ENCODE peak calls at places on chromosomes 13 and 19, in seven cellular contexts. X is IMR-90, K is lower leg skin, O is spleen, W is body of pancreas, S is heart left ventricle, Y is GM12878. F is an unnamed sample.

GRCh38 chr13:57666554-57666953 is 35.0 kb downstream of the PCDH17 start:
- DNase-seq in O (no peak), S (no peak), W (no peak), X (no peak), Y (no peak), K (no peak), F (no peak)

GRCh38 chr19:10516671-10517286 is 468 bp downstream of the S1PR5 start:
- DNase-seq in K (no peak), O (no peak), S (no peak), W (no peak), X (no peak), Y (no peak), F (no peak)

GRCh38 chr13:37127706-37128241 is 22.3 kb upstream of the CSNK1A1L start:
- DNase-seq in Y (no peak), W (peak), X (peak), S (peak), O (no peak), K (no peak), F (no peak)

GRCh38 chr13:110902370-110902769 is 12.5 kb downstream of the ANKRD10 start:
- DNase-seq in W (no peak), K (no peak), Y (no peak), O (no peak), X (peak), S (no peak), F (no peak)

GRCh38 chr19:33301011-33301899 is 1.1 kb downstream of the CEBPA start:
- DNase-seq in Y (no peak), K (no peak), X (no peak), W (peak), S (no peak), O (peak), F (peak)

GRCh38 chr19:33390120-33390907 is 16.8 kb downstream of the CEBPG start:
- DNase-seq in K (no peak), S (peak), X (no peak), W (peak), O (no peak), Y (no peak), F (peak)

GRCh38 chr13:25971499-25972145 is 80.2 kb downstream of the SHISA2 start:
- DNase-seq in X (no peak), Y (no peak), O (peak), W (no peak), K (no peak), S (no peak), F (peak)

GRCh38 chr19:28977826-28978225 is 235.1 kb downstream of the UQCRFS1 start:
- DNase-seq in X (no peak), S (no peak), Y (no peak), W (no peak), K (no peak), O (no peak), F (no peak)

GRCh38 chr19:35901055-35901644 is 810 bp upstream of the NFKBID start:
- DNase-seq in S (no peak), X (peak), K (no peak), W (no peak), O (peak), Y (no peak), F (no peak)

GRCh38 chr19:6071103-6071485 is 39.2 kb downstream of the RFX2 start:
- DNase-seq in W (no peak), K (no peak), Y (no peak), X (peak), O (no peak), S (no peak), F (no peak)

GRCh38 chr13:109500146-109500773 is 286.1 kb downstream of the IRS2 start:
- DNase-seq in S (no peak), W (no peak), X (peak), K (no peak), Y (no peak), O (no peak), F (no peak)

DNA sequence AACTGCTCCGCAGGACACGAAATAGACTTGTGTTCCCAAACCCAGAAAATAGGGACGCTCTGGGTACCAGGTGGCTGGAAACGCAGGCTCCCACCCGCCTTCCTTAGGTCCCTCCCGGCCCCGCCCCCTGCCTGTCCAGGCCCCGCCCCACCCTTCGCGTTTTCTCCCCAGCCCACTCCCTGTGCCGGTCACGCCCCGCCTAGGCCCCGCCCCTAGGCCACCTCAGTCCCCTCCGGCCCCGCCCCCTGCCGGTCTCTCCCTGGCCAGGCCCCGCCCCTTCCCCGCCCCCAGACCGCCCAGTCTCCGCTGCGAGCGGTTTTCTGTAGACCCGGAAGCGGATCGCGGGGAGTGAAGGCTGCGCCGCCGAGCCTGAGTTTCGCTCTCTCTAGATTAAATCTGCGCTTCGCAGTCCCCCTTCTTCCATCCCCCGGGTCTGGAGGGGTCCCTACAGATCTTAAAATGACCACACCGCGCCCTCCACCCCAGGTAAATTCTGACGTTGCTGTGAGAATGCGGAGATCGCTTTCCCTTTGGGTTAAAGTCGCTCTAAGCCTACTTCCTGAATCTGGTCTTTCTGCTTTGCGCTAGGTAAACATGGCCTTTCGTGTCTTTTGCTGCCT is 3.7 kb upstream of the ZNF665 start:
- DNase-seq in O (peak), S (peak), K (peak), W (peak), Y (peak), X (peak), F (peak)
- TF ChIP-seq POLR2A in O (peak), S (peak), K (peak), W (peak), Y (peak), X (peak), F (peak)

GRCh38 chr13:45850020-45850613 is 1.4 kb downstream of the SIAH3 start:
- DNase-seq in K (no peak), Y (no peak), W (no peak), X (no peak), O (no peak), S (no peak), F (no peak)
- H3K4me3 ChIP-seq in K (no peak), Y (no peak), W (no peak), X (no peak), O (peak), S (peak), F (no peak)

DNA sequence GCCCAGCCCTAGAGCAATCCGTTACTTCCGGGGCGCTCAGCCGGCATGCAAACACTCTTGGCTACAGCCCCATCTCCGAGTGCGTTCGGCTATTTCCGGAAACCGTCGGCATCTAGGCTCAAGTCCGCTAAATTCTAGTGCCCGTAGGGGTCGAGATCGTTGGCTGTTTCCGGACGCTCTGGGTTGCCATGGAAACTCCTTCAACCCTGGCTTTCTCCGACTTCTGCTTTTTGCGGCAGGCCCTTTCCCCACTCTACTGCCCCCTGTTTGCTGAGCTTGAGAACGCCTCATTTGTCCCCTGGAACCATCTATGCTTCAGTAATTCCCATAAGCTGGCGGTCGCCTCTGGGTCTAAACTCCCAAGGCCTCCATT is 533 bp upstream of the PIK3R2 start:
- DNase-seq in X (peak), Y (peak), W (peak), O (peak), K (peak), S (peak), F (peak)
- TF ChIP-seq POLR2A in X (no peak), Y (peak), W (peak), O (no peak), K (no peak), S (no peak), F (no peak)

DNA sequence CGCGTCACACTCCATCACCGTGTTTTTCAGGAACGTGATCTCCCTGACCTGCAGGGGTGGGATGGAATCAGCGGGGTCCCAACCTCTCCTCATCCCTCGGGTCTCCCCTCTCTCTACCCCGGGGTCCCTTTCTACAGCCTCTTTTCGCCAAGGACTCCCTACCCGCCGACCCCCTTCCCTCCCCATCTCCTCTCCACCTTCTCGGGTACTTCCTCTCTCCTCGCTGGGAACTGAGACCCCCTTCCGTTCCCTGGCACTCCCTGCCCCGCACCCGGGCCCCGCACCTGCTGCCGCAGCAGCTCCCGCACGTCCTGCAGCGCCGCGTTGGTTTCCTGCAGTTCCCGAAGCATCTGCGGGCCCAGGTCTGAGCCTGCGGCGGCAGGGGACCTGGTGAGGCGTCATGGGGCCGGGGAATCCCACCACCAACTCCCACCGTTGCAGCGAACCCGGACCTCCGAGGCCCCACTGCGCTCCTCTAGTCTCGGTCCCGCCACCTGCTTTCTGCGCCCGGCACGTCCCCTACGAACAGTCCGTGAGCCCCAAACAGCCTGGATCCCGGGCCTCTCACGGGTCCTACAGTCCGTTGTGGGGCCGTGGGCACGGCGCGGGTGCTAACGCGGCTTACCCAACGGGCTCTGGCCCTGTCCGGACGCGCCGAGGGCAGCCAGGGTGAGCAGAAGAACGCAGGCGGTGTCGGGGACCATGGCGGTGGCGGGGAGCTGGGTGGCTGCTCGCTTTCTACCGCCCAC is at the start of gene COMP:
- DNase-seq in K (no peak), Y (no peak), O (peak), X (no peak), S (no peak), W (no peak), F (no peak)
- H3K4me3 ChIP-seq in K (no peak), Y (no peak), O (peak), X (peak), S (peak), W (no peak), F (peak)

DNA sequence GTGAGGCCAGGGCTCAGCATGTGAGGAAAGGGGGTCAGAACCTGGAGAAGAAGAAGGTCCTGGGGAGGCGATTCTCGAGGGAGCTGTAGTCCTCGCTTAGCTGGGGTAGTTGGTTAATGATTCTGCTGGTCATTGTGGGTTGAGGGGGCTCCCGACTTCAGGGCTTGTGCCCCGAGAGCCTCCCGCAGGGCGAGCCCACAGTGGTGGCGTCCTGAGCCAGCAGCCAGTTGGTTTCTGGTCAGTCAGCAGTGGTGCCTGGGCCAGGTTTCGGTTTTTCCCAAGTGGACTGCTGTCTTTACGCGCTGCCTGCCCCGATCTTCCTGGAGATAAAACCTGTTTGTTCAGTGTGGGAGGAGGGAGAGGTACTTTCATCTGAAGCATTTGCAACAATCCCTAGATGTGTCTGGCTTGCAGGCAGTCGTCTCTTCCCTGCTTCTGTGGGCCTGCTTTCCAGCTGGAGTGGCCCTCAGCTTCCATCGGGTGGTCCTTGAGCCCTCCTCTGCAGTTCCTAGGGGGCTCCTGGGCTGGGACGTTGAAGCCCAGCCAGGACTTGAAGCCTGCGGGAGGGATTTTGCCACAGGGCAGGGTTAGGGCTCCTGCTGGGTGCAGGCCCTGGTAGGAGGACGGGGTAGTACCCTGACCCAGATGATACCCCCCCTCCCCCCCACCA is 3.2 kb downstream of the PTBP1 start:
- DNase-seq in O (no peak), W (peak), K (no peak), X (no peak), S (no peak), Y (no peak), F (peak)
- TF ChIP-seq POLR2A in O (no peak), W (peak), K (no peak), X (no peak), S (no peak), Y (peak), F (peak)

DNA sequence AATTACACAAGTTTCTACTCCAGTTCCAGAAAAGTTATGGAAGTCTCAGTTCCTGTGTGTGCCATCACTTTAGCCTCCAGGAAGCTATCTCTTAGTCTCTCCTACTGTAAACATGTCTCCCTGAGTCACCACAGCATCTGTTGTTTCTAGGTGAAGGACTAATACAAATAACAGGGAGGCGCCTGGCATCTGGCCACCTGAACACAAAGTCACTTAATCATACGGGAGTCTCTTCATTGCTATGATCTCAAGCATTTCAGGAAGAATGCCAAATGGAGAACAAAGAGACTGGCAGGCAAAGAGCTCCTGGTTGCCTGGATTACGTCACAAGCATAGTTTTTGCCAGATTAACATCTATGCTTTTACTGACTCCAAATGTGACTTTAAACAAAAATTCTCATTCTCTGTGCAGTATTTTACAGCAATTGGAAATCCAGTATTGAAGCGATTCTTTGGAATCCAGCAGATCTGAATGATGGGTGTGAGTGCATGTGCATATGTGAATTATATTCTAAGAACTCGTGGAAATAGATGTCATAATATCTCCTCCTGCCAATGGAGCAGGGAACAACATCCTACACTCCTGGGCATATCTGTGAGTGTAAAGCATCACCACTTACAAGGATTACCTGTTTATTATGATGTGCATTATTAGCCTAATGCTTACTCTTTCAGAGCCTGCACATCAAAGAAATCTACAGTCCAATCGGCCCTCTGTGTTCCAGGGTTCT is 572.8 kb downstream of the PCDH9 start:
- DNase-seq in W (peak), K (peak), O (no peak), Y (no peak), X (peak), S (peak), F (peak)
- H3K4me3 ChIP-seq in W (no peak), K (no peak), O (no peak), Y (no peak), X (no peak), S (no peak), F (no peak)

DNA sequence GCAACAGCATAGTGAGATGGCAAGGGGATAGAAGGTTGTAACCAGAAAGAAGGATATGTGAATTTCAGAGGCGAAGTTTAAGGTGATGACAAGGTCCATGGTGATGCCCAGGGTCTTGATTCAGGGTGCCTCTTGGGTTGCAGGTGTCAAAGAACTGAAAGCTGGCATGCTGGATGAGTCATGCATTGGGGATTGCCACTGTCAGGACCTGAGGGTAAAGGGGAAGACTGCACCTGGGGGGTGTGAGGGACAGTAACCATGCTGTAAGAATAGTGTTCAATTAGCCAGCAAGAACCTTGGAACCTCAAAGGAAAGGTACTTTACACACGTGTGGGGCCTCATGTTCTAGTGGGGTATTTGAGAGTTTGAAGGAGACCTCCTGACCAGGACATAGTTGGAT is 279.6 kb downstream of the SLC7A1 start:
- DNase-seq in O (no peak), W (no peak), S (no peak), K (no peak), X (no peak), Y (no peak), F (no peak)
- TF ChIP-seq POLR2A in O (no peak), W (no peak), S (no peak), K (no peak), X (no peak), Y (no peak), F (no peak)

F was measured in prostate gland.